ENCODE peak calls at places on chromosomes 16 and 17, in seven cellular contexts. X, G, H, P, B, V and I are unnamed samples.

GRCh38 chr17:1997587-1998425 is 27.3 kb downstream of the RTN4RL1 start:
- DNase-seq in X (no peak), G (no peak), H (no peak), P (no peak), B (no peak), V (no peak), I (no peak)

GRCh38 chr16:28891964-28892890 is 13.9 kb downstream of the ATP2A1 start:
- DNase-seq in X (no peak), P (no peak), B (no peak), V (no peak), G (no peak), H (no peak), I (no peak)

GRCh38 chr16:67951485-67951884 is 7.6 kb upstream of the LCAT start:
- DNase-seq in G (no peak), P (no peak), X (no peak), H (no peak), V (no peak), B (no peak), I (peak)

GRCh38 chr17:81422776-81423697 is 27.8 kb downstream of the BAHCC1 start:
- DNase-seq in V (no peak), B (peak), H (no peak), P (no peak), G (peak), X (peak), I (peak)

GRCh38 chr17:43536236-43537088 is 9.7 kb downstream of the ETV4 start:
- DNase-seq in X (peak), H (no peak), B (peak), P (no peak), V (no peak), G (peak), I (no peak)

GRCh38 chr16:30659507-30660423 is 1.5 kb downstream of the FBRS start:
- DNase-seq in P (peak), G (no peak), V (peak), X (no peak), B (no peak), H (peak), I (no peak)

GRCh38 chr17:57309479-57309878 is 53.2 kb downstream of the MSI2 start:
- DNase-seq in H (no peak), V (no peak), B (no peak), X (no peak), G (no peak), P (no peak), I (no peak)

GRCh38 chr17:48241131-48241591 is 133.6 kb downstream of the SNX11 start:
- DNase-seq in X (peak), G (peak), H (no peak), P (peak), B (peak), V (peak), I (peak)

GRCh38 chr17:82237746-82238561 is 9.1 kb downstream of the SLC16A3 start:
- DNase-seq in X (no peak), P (no peak), B (no peak), H (no peak), G (no peak), V (no peak), I (peak)

GRCh38 chr16:70391446-70391845 is 44.7 kb downstream of the DDX19A start:
- DNase-seq in B (no peak), H (no peak), V (no peak), G (no peak), P (no peak), X (no peak), I (no peak)

GRCh38 chr16:85239871-85240270 is 127.6 kb upstream of the CIBAR2 start:
- DNase-seq in H (no peak), B (no peak), G (no peak), X (no peak), V (no peak), P (no peak), I (no peak)

GRCh38 chr16:58842156-58842555 is 108.0 kb upstream of the GOT2 start:
- DNase-seq in X (no peak), P (no peak), G (no peak), B (no peak), H (no peak), V (no peak), I (no peak)

GRCh38 chr17:76548378-76549214 is 8.8 kb downstream of the PRCD start:
- DNase-seq in G (no peak), V (no peak), X (no peak), P (no peak), H (no peak), B (no peak), I (no peak)

GRCh38 chr16:20385844-20386832 is 18.4 kb downstream of the PDILT start:
- DNase-seq in X (peak), V (peak), G (peak), P (peak), H (peak), B (peak), I (peak)

GRCh38 chr17:46180895-46181279 is 12.3 kb downstream of the KANSL1 start:
- DNase-seq in B (no peak), G (no peak), P (no peak), H (no peak), V (no peak), X (no peak), I (no peak)

GRCh38 chr16:50739031-50739430 is 2.9 kb upstream of the CYLD start:
- DNase-seq in B (no peak), X (no peak), G (no peak), P (no peak), V (no peak), H (no peak), I (no peak)

GRCh38 chr17:17080181-17080631 is 37.9 kb downstream of the MPRIP start:
- DNase-seq in H (no peak), V (no peak), G (no peak), X (no peak), B (no peak), P (no peak), I (no peak)

GRCh38 chr16:67170168-67170947 is at the start of gene NOL3:
- DNase-seq in P (peak), B (peak), H (no peak), G (peak), X (peak), V (peak), I (peak)

GRCh38 chr17:75350706-75351105 is 54.8 kb downstream of the GRB2 start:
- DNase-seq in B (no peak), V (no peak), P (no peak), X (no peak), G (no peak), H (no peak), I (no peak)

GRCh38 chr16:2964416-2965223 is 545 bp downstream of the KREMEN2 start:
- DNase-seq in P (peak), V (peak), B (peak), G (no peak), H (peak), X (peak), I (no peak)

GRCh38 chr17:41736983-41737679 is 2.7 kb upstream of the HAP1 start:
- DNase-seq in B (no peak), H (no peak), P (no peak), V (no peak), X (no peak), G (no peak), I (no peak)

GRCh38 chr16:22316411-22316811 is 19.2 kb downstream of the POLR3E start:
- DNase-seq in X (no peak), P (no peak), B (no peak), G (no peak), H (no peak), V (no peak), I (no peak)

GRCh38 chr17:73476890-73477350 is 165.1 kb upstream of the CDC42EP4 start:
- DNase-seq in G (no peak), X (no peak), P (no peak), V (no peak), B (no peak), H (no peak), I (peak)

GRCh38 chr17:17900615-17901520 is 64.1 kb upstream of the SREBF1 start:
- DNase-seq in H (no peak), B (peak), G (peak), P (no peak), V (no peak), X (peak), I (peak)

GRCh38 chr16:35516971-35517370 is 2057.6 kb downstream of the TP53TG3F start:
- DNase-seq in V (no peak), B (no peak), H (no peak), P (no peak), G (no peak), X (no peak), I (no peak)

GRCh38 chr16:83205896-83206295 is 579.1 kb downstream of the CDH13 start:
- DNase-seq in X (no peak), P (no peak), V (no peak), H (no peak), G (no peak), B (no peak), I (no peak)

GRCh38 chr16:65070831-65071230 is 51.0 kb downstream of the CDH11 start:
- DNase-seq in X (peak), G (peak), B (peak), V (no peak), H (no peak), P (no peak), I (peak)

GRCh38 chr17:8268550-8269298 is 19.6 kb downstream of the PFAS start:
- DNase-seq in P (no peak), B (no peak), V (no peak), G (no peak), X (no peak), H (no peak), I (no peak)

GRCh38 chr17:78993241-78993956 is 13.7 kb upstream of the LGALS3BP start:
- DNase-seq in G (no peak), P (peak), B (no peak), X (peak), V (peak), H (peak), I (no peak)

GRCh38 chr17:34519286-34519685 is 60.1 kb upstream of the TMEM132E start:
- DNase-seq in X (no peak), H (no peak), G (no peak), P (peak), B (peak), V (no peak), I (no peak)